ENCODE peak calls at places on chromosomes 3 and 15, in six cellular contexts. G is neuronal stem cell; E is sigmoid colon; A is naive thymus-derived CD8-positive, alpha-beta T cell; Y is CD8-positive, alpha-beta T cell; T is AG08395. M is an unnamed sample.
A peak's percentile ranks its signal among the peaks of the same experiment; 100 is the strongest.

GRCh38 chr3:152587861-152588260 is 247.1 kb upstream of the P2RY1 start:
- DNase-seq in E (no peak), Y (no peak), T (no peak), A (no peak), G (no peak), M (no peak)

GRCh38 chr15:78302579-78302978 is 3.2 kb upstream of the SKIC8 start:
- DNase-seq in E (no peak), T (peak; percentile 64), A (no peak), Y (no peak), G (no peak), M (no peak)

GRCh38 chr3:32399030-32399620 is 7.5 kb downstream of the CMTM7 start:
- DNase-seq in G (peak; percentile 51), Y (no peak), T (peak; percentile 47), A (no peak), E (no peak), M (peak; percentile 53)

GRCh38 chr15:76776969-76777368 is 128.2 kb downstream of the SCAPER start:
- DNase-seq in T (no peak), A (no peak), G (no peak), E (no peak), Y (no peak), M (no peak)

GRCh38 chr3:127787071-127787490 is 35.2 kb downstream of the MGLL start:
- DNase-seq in T (peak; percentile 51), A (no peak), Y (no peak), G (no peak), E (peak; percentile 95), M (no peak)

GRCh38 chr15:35252351-35252865 is 167.3 kb upstream of the NANOGP8 start:
- DNase-seq in E (no peak), Y (no peak), G (no peak), T (no peak), A (no peak), M (no peak)

GRCh38 chr15:73677146-73677607 is 7.0 kb upstream of the CD276 start:
- DNase-seq in A (peak; percentile 11), G (peak; percentile 56), E (peak; percentile 85), T (peak; percentile 74), Y (peak; percentile 68), M (peak; percentile 44)

GRCh38 chr15:89993344-89993743 is 7.8 kb upstream of the ZNF710 start:
- DNase-seq in T (no peak), G (no peak), E (no peak), A (no peak), Y (no peak), M (no peak)

GRCh38 chr15:42373274-42373673 is 14.0 kb downstream of the CAPN3 start:
- DNase-seq in E (no peak), T (no peak), A (no peak), Y (no peak), G (no peak), M (no peak)

GRCh38 chr3:112974178-112974517 is 755 bp downstream of the CD200R1 start:
- DNase-seq in T (no peak), G (no peak), A (no peak), E (no peak), Y (no peak), M (no peak)

GRCh38 chr3:19543212-19543841 is 390.7 kb downstream of the EFHB start:
- DNase-seq in A (no peak), G (peak; percentile 9), T (no peak), Y (no peak), E (no peak), M (peak; percentile 1)

GRCh38 chr3:65716372-65716771 is 322.3 kb downstream of the MAGI1 start:
- DNase-seq in Y (no peak), G (no peak), A (no peak), E (no peak), T (no peak), M (no peak)

GRCh38 chr3:12833226-12834161 is 7.9 kb downstream of the RPL32 start:
- DNase-seq in E (no peak), A (no peak), T (no peak), Y (no peak), G (no peak), M (no peak)

GRCh38 chr3:901953-902778 is 190.7 kb upstream of the CNTN6 start:
- DNase-seq in E (no peak), A (no peak), G (no peak), Y (no peak), T (no peak), M (no peak)

GRCh38 chr3:128577711-128578110 is 72.9 kb downstream of the RPN1 start:
- DNase-seq in T (no peak), Y (no peak), A (no peak), G (peak; percentile 43), E (no peak), M (no peak)

GRCh38 chr3:85090495-85090894 is 131.7 kb downstream of the CADM2 start:
- DNase-seq in T (no peak), E (no peak), G (no peak), A (no peak), Y (no peak), M (no peak)

GRCh38 chr3:2523251-2523836 is 424.7 kb downstream of the CNTN4 start:
- DNase-seq in E (no peak), A (no peak), G (no peak), T (no peak), Y (no peak), M (no peak)

GRCh38 chr15:68560501-68561113 is 18.2 kb upstream of the CORO2B start:
- DNase-seq in A (no peak), T (no peak), E (peak; percentile 46), G (no peak), Y (peak; percentile 31), M (no peak)

GRCh38 chr3:138950006-138950644 is 3.1 kb downstream of the FOXL2NB start:
- DNase-seq in G (no peak), E (no peak), T (peak; percentile 55), Y (no peak), A (no peak), M (no peak)

GRCh38 chr3:38588276-38588971 is 61.1 kb downstream of the SCN5A start:
- DNase-seq in A (no peak), G (no peak), Y (peak; percentile 42), E (no peak), T (no peak), M (no peak)

M was measured in Caki2.